ENCODE peak calls at places on chromosome 1, in ten cellular contexts. T, K, E, P, M, N, Y, A, G and C are unnamed samples.
A peak's percentile ranks its signal among the peaks of the same experiment; 100 is the strongest.

GRCh38 chr1:95754412-95754811 is 520.4 kb downstream of the RWDD3 start:
- DNase-seq in E (no peak), T (no peak), N (no peak), K (no peak), M (no peak), A (no peak), P (no peak), Y (no peak), G (peak; percentile 24), C (no peak)

GRCh38 chr1:94562502-94563260 is 21.1 kb upstream of the F3 start:
- DNase-seq in K (peak; percentile 45), A (no peak), N (no peak), Y (no peak), T (no peak), P (peak; percentile 30), M (no peak), G (no peak), E (no peak), C (no peak)

GRCh38 chr1:87508247-87508646 is 179.6 kb downstream of the LMO4 start:
- DNase-seq in P (no peak), K (no peak), E (no peak), Y (no peak), T (no peak), M (no peak), A (peak; percentile 35), N (no peak), G (no peak), C (no peak)

GRCh38 chr1:75074719-75075395 is 59.3 kb upstream of the LHX8 start:
- DNase-seq in M (no peak), Y (no peak), P (no peak), G (no peak), E (no peak), T (peak; percentile 25), N (no peak), K (no peak), A (no peak), C (no peak)

GRCh38 chr1:155833665-155834295 is 23.2 kb downstream of the GON4L start:
- DNase-seq in A (no peak), N (no peak), Y (no peak), P (no peak), E (no peak), T (no peak), K (no peak), M (no peak), G (no peak), C (no peak)

GRCh38 chr1:22618056-22618455 is 18.4 kb upstream of the C1QA start:
- DNase-seq in M (no peak), K (no peak), P (no peak), Y (no peak), N (no peak), E (no peak), T (no peak), A (no peak), G (peak; percentile 14), C (no peak)

GRCh38 chr1:69121708-69122107 is 446.0 kb upstream of the LRRC7 start:
- DNase-seq in K (no peak), P (no peak), T (no peak), A (peak; percentile 62), G (no peak), E (no peak), N (no peak), M (no peak), Y (no peak), C (no peak)

GRCh38 chr1:102872526-102872925 is 235.8 kb downstream of the COL11A1 start:
- DNase-seq in N (no peak), T (peak; percentile 46), A (no peak), P (no peak), E (no peak), K (no peak), Y (no peak), M (no peak), G (no peak), C (no peak)

GRCh38 chr1:62209931-62210595 is 15.4 kb downstream of the L1TD1 start:
- DNase-seq in A (peak; percentile 39), E (no peak), M (no peak), Y (no peak), K (no peak), N (no peak), G (no peak), P (peak; percentile 75), T (no peak), C (no peak)

GRCh38 chr1:62210960-62211359 is 16.3 kb downstream of the L1TD1 start:
- DNase-seq in P (no peak), K (no peak), N (no peak), E (no peak), G (no peak), A (no peak), Y (no peak), T (no peak), M (no peak), C (no peak)

GRCh38 chr1:62208970-62209369 is 14.3 kb downstream of the L1TD1 start:
- DNase-seq in N (no peak), E (no peak), Y (no peak), G (no peak), T (no peak), P (no peak), M (no peak), A (no peak), K (no peak), C (no peak)

GRCh38 chr1:62208087-62208486 is 13.4 kb downstream of the L1TD1 start:
- DNase-seq in G (no peak), M (no peak), E (no peak), N (no peak), A (no peak), K (no peak), Y (no peak), P (no peak), T (no peak), C (no peak)

DNA sequence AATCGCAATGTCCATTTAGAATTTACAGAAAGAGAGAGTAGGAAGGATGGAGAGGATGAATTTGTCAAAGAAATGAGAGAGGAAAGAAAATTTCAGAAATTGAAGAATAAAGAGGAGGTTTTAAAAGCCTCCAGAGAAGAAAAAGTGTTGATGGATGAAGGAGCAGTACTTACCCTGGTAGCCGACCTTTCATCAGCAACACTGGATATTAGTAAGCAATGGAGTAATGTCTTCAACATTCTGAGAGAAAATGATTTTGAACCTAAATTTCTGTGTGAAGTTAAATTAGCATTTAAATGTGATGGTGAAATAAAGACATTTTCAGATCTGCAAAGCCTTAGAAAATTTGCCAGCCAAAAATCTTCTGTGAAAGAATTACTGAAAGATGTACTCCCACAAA is 12.5 kb downstream of the L1TD1 start:
- DNase-seq in M (no peak), Y (no peak), A (no peak), G (no peak), P (no peak), N (no peak), T (no peak), K (no peak), E (no peak), C (no peak)
- H3K9me3 ChIP-seq in M (peaks cover 36% of the 10 kb centered on the region), Y (no peaks in the 10 kb centered on the region), A (no peaks in the 10 kb centered on the region), G (no peaks in the 10 kb centered on the region), P (peaks cover 9% of the 10 kb centered on the region), N (no peaks in the 10 kb centered on the region), T (no peaks in the 10 kb centered on the region), K (peaks cover 6% of the 10 kb centered on the region), E (peaks cover 7% of the 10 kb centered on the region), C (no peaks in the 10 kb centered on the region)

GRCh38 chr1:37487619-37487984 is 13.2 kb downstream of the ZC3H12A start:
- DNase-seq in Y (no peak), T (no peak), A (no peak), K (no peak), G (no peak), N (no peak), P (no peak), M (no peak), E (no peak), C (no peak)
- TF ChIP-seq CTCF in Y (no peak), T (no peak), A (no peak), K (no peak), G (no peak), N (no peak), P (peak; percentile 20), M (peak; percentile 27), E (peak; percentile 46), C (no peak)

DNA sequence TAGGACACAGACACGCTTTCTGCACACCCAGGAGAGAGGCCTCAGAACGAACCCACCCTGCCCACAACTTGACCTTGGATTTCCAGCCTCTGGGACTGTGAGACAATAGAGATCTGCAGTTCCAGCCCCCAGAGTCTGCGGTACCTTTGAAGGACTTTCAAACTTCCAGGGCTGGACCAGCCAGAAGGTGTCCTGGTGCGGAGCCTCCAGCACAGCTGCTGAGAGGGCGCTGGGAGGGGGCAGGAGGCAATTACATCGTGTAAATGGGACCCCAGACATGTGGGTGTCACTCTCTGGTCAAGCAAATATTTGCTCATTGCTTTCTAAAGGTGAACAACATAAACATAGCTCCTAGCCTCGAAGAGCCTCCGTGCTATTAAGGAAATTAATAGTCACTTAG is 58.7 kb upstream of the ACTRT2 start:
- DNase-seq in G (no peak), T (no peak), P (no peak), M (no peak), Y (no peak), E (no peak), K (no peak), A (no peak), N (peak; percentile 24), C (no peak)
- H3K9me3 ChIP-seq in G (peaks cover 13% of the 10 kb centered on the region), T (peaks cover 5% of the 10 kb centered on the region), P (peaks cover 8% of the 10 kb centered on the region), M (peaks cover 17% of the 10 kb centered on the region), Y (no peaks in the 10 kb centered on the region), E (peaks cover 3% of the 10 kb centered on the region), K (peaks cover 4% of the 10 kb centered on the region), A (no peaks in the 10 kb centered on the region), N (peaks cover 6% of the 10 kb centered on the region), C (no peaks in the 10 kb centered on the region)

GRCh38 chr1:66332524-66332853 is 201.5 kb upstream of the SGIP1 start:
- DNase-seq in T (no peak), K (no peak), Y (no peak), G (no peak), N (no peak), A (no peak), M (no peak), E (no peak), P (no peak), C (no peak)

GRCh38 chr1:66334311-66334710 is 199.6 kb upstream of the SGIP1 start:
- DNase-seq in Y (no peak), G (no peak), K (no peak), N (no peak), T (peak; percentile 40), M (no peak), P (no peak), E (no peak), A (no peak), C (no peak)

GRCh38 chr1:66333463-66334232 is 200.3 kb upstream of the SGIP1 start:
- DNase-seq in P (no peak), Y (no peak), E (peak; percentile 47), T (no peak), G (peak; percentile 66), N (peak; percentile 66), K (no peak), M (peak; percentile 38), A (no peak), C (no peak)

GRCh38 chr1:66330711-66331110 is 203.2 kb upstream of the SGIP1 start:
- DNase-seq in M (no peak), E (peak; percentile 62), T (no peak), K (no peak), A (peak; percentile 20), N (no peak), P (peak; percentile 26), G (no peak), Y (no peak), C (no peak)

DNA sequence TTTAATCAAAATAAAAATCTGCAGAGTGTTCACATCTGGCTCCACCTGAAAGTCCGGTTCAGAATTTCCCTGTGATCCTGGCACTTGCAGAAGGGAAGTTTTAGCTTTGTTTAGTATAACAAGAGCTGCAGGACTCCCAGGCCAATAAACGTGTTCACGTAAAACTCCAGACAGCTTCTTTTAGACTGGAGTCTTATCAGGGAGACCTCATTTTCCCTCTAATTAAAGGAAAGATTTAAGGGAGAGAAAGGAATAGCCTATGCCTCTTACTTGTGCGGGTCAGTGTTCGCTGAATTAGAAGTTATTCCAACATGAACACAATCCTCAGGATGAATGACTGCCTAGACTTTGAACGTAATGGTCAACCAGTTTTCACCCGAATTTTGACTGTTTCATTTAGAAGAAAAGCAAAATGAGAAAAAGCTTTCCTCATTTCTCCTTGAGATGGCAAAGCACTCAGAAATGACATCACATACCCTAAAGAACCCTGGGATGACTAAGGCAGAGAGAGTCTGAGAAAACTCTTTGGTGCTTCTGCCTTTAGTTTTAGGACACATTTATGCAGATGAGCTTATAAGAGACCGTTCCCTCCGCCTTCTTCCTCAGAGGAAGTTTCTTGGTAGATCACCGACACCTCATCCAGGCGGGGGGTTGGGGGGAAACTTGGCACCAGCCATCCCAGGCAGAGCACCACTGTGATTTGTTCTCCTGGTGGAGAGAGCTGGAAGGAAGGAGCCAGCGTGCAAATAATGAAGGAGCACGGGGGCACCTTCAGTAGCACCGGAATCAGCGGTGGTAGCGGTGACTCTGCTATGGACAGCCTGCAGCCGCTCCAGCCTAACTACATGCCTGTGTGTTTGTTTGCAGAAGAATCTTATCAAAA is 202.1 kb upstream of the SGIP1 start:
- DNase-seq in G (peak; percentile 81), K (peak; percentile 64), E (peak; percentile 61), Y (peak; percentile 59), T (peak; percentile 61), A (peak; percentile 78), M (peak; percentile 70), P (peak; percentile 69), N (peak; percentile 79), C (peak; percentile 14)
- TF ChIP-seq CTCF in G (peak; percentile 44), K (no peak), E (no peak), Y (peak; percentile 41), T (peak; percentile 29), A (no peak), M (peak; percentile 51), P (peak; percentile 20), N (peak; percentile 52), C (peak; percentile 10)